ENCODE peak calls at places on chromosomes 16 and 17, in nine cellular contexts. Y is AML-193; W is NCI-H146; U is Caki2; J is AG09319; M is mesenchymal stem cell; E is DMS53; A is effector memory CD4-positive, alpha-beta T cell; B is cardiac muscle cell. C is an unnamed sample.

GRCh38 chr17:73914536-73915274 is 270.5 kb upstream of the SDK2 start:
- DNase-seq in E (peak), B (no peak), W (no peak), A (no peak), M (no peak), J (no peak), Y (no peak), U (no peak), C (no peak)

GRCh38 chr17:75459590-75460267 is 3.3 kb downstream of the TMEM94 start:
- DNase-seq in E (no peak), A (no peak), U (peak), B (no peak), Y (no peak), M (peak), W (no peak), J (no peak), C (no peak)

GRCh38 chr16:77117687-77118086 is 73.3 kb upstream of the MON1B start:
- DNase-seq in M (no peak), U (no peak), J (no peak), Y (no peak), B (peak), E (no peak), A (no peak), W (no peak), C (no peak)

GRCh38 chr17:58335779-58336455 is 7.3 kb upstream of the TSPOAP1 start:
- DNase-seq in E (peak), U (no peak), J (no peak), Y (peak), W (no peak), A (peak), B (no peak), M (no peak), C (no peak)

GRCh38 chr17:49616546-49617205 is 41.0 kb downstream of the NXPH3 start:
- DNase-seq in Y (no peak), U (no peak), W (no peak), J (peak), B (no peak), M (no peak), E (no peak), A (no peak), C (no peak)

GRCh38 chr16:84898447-84898846 is 78.7 kb downstream of the CRISPLD2 start:
- DNase-seq in W (no peak), B (no peak), Y (no peak), J (no peak), M (no peak), U (no peak), A (no peak), E (no peak), C (no peak)

GRCh38 chr16:20393801-20394637 is 10.5 kb downstream of the PDILT start:
- DNase-seq in W (no peak), U (no peak), J (no peak), B (no peak), Y (no peak), A (no peak), E (no peak), M (no peak), C (no peak)

GRCh38 chr17:36934759-36935630 is 2.3 kb upstream of the LHX1 start:
- DNase-seq in Y (no peak), E (peak), U (no peak), M (no peak), A (no peak), B (peak), W (peak), J (no peak), C (no peak)

GRCh38 chr17:69761767-69762321 is 313.2 kb upstream of the KCNJ16 start:
- DNase-seq in E (peak), A (no peak), B (no peak), U (peak), J (peak), M (peak), Y (no peak), W (no peak), C (no peak)

GRCh38 chr16:3485821-3486505 is 9.3 kb downstream of the C16orf90 start:
- DNase-seq in U (no peak), B (no peak), E (peak), W (no peak), A (no peak), J (no peak), M (no peak), Y (no peak), C (no peak)

GRCh38 chr17:44898768-44899073 is 524 bp downstream of the EFTUD2 start:
- DNase-seq in Y (peak), A (no peak), M (no peak), U (no peak), W (no peak), J (no peak), B (no peak), E (peak), C (no peak)

GRCh38 chr17:74631468-74632195 is 8.1 kb upstream of the CD300E start:
- DNase-seq in M (peak), E (no peak), Y (peak), A (no peak), B (peak), W (no peak), J (no peak), U (no peak), C (no peak)

GRCh38 chr16:55628306-55628968 is 27.4 kb upstream of the SLC6A2 start:
- DNase-seq in W (no peak), E (no peak), Y (no peak), J (no peak), U (no peak), A (no peak), B (no peak), M (no peak), C (no peak)

GRCh38 chr16:4140652-4141051 is 24.4 kb upstream of the ADCY9 start:
- DNase-seq in U (peak), W (peak), A (no peak), B (no peak), E (no peak), M (peak), Y (no peak), J (no peak), C (no peak)